ENCODE peak calls at places on chromosomes 13 and 19, in four cellular contexts. J is stimulated activated CD4-positive, alpha-beta T cell treated with anti-CD3 and anti-CD28 coated beads, Interleukin-12 subunit alpha, Interleukin-12 subunit beta, amount 100 ng/mL, for 48 hours; C is astrocyte of the spinal cord; L is progenitor cell of endocrine pancreas. X is an unnamed sample.

GRCh38 chr19:39301021-39301420 is 4.8 kb downstream of the IFNL1 start:
- DNase-seq in L (no peak), J (no peak), C (no peak), X (no peak)

GRCh38 chr19:17614476-17614875 is 59.0 kb downstream of the COLGALT1 start:
- DNase-seq in L (no peak), J (no peak), C (no peak), X (no peak)

GRCh38 chr13:47539317-47539716 is 461.8 kb downstream of the SUCLA2 start:
- DNase-seq in J (no peak), C (no peak), L (no peak), X (no peak)

GRCh38 chr13:25752957-25753540 is 298.8 kb downstream of the SHISA2 start:
- DNase-seq in C (peak; percentile 95), J (no peak), L (no peak), X (no peak)

GRCh38 chr19:2014081-2014693 is 1.3 kb downstream of the BTBD2 start:
- DNase-seq in L (no peak), J (no peak), C (no peak), X (no peak)

GRCh38 chr19:44576843-44577565 is 36.4 kb upstream of the IGSF23 start:
- DNase-seq in J (no peak), L (no peak), C (peak; percentile 32), X (peak; percentile 32)

GRCh38 chr19:16268676-16269319 is 55.8 kb upstream of the KLF2 start:
- DNase-seq in J (no peak), C (no peak), L (no peak), X (peak; percentile 57)

GRCh38 chr13:100382787-100383186 is 205.8 kb downstream of the GGACT start:
- DNase-seq in L (no peak), J (no peak), C (peak; percentile 52), X (no peak)

GRCh38 chr19:47730521-47730889 is 14.8 kb upstream of the NOP53 start:
- DNase-seq in C (no peak), J (no peak), L (no peak), X (no peak)

GRCh38 chr19:57282011-57282636 is 1.8 kb downstream of the ZNF460 start:
- DNase-seq in L (no peak), C (no peak), J (no peak), X (peak; percentile 56)

GRCh38 chr13:38045278-38046048 is 175.9 kb upstream of the TRPC4 start:
- DNase-seq in L (no peak), C (peak; percentile 37), J (no peak), X (no peak)

GRCh38 chr19:45404557-45405434 is at the start of gene PPP1R13L:
- DNase-seq in C (peak; percentile 87), J (peak; percentile 54), L (peak; percentile 69), X (peak; percentile 78)

GRCh38 chr13:36420437-36420891 is 11.8 kb upstream of the CCNA1 start:
- DNase-seq in J (peak; percentile 42), C (peak; percentile 75), L (peak; percentile 66), X (peak; percentile 79)

GRCh38 chr13:99072941-99073340 is 95.1 kb upstream of the DOCK9 start:
- DNase-seq in L (no peak), C (no peak), J (no peak), X (no peak)